ENCODE peak calls at places on chromosomes 13 and 19, in ten cellular contexts. V is left ventricle myocardium inferior; D is left lung; P is BE2C; Y is adipocyte; I is GM23248; O is HAP-1; M is tibial artery; G is CD4-positive, CD25-positive, alpha-beta regulatory T cell; U is PC-9. X is an unnamed sample. For H3K9me3, the result is how much of the 10 kb centered on the place peaks cover.

GRCh38 chr13:21055016-21055415 is 6.4 kb downstream of the LATS2 start:
- DNase-seq in V (no peak), D (no peak), P (no peak), Y (peak), I (peak), O (no peak), M (no peak), G (no peak), U (no peak), X (no peak)

GRCh38 chr13:75762967-75763366 is 126.8 kb downstream of the LMO7 start:
- DNase-seq in V (no peak), D (no peak), P (no peak), Y (no peak), I (no peak), O (no peak), M (no peak), G (no peak), U (no peak), X (no peak)

GRCh38 chr13:28140433-28141125 is 2.2 kb downstream of the PAN3 start:
- DNase-seq in V (no peak), D (no peak), P (no peak), Y (peak), I (peak), O (no peak), M (no peak), G (no peak), U (peak), X (no peak)

GRCh38 chr19:2149980-2150793 is 1.2 kb downstream of the AP3D1 start:
- DNase-seq in V (no peak), D (no peak), P (no peak), Y (peak), I (peak), O (no peak), M (peak), G (no peak), U (peak), X (peak)

GRCh38 chr13:29583073-29583785 is 12.3 kb downstream of the SLC7A1 start:
- DNase-seq in V (no peak), D (no peak), P (no peak), Y (peak), I (peak), O (no peak), M (no peak), G (no peak), U (peak), X (no peak)

GRCh38 chr19:30909216-30909615 is 440.0 kb downstream of the TSHZ3 start:
- DNase-seq in V (no peak), D (no peak), P (no peak), Y (no peak), I (no peak), O (no peak), M (no peak), G (no peak), U (no peak), X (no peak)

GRCh38 chr13:24727731-24728601 is 36.0 kb upstream of the RNF17 start:
- DNase-seq in V (no peak), D (peak), P (peak), Y (peak), I (peak), O (peak), M (peak), G (peak), U (peak), X (peak)

GRCh38 chr19:12723383-12723642 is 419 bp downstream of the TNPO2 start:
- DNase-seq in V (no peak), D (no peak), P (no peak), Y (peak), I (peak), O (no peak), M (no peak), G (no peak), U (no peak), X (no peak)

GRCh38 chr19:47134533-47134932 is 3.9 kb downstream of the SAE1 start:
- DNase-seq in V (no peak), D (no peak), P (no peak), Y (no peak), I (no peak), O (no peak), M (no peak), G (no peak), U (no peak), X (no peak)

GRCh38 chr13:41059466-41059865 is 1.8 kb upstream of the WBP4 start:
- DNase-seq in V (no peak), D (no peak), P (no peak), Y (peak), I (peak), O (no peak), M (no peak), G (no peak), U (no peak), X (no peak)

GRCh38 chr19:35555301-35556005 is 8.0 kb downstream of the ATP4A start:
- DNase-seq in V (no peak), D (no peak), P (peak), Y (no peak), I (peak), O (peak), M (no peak), G (no peak), U (no peak), X (no peak)

GRCh38 chr19:53034054-53034453 is 10.5 kb upstream of the ERVV-2 start:
- DNase-seq in V (no peak), D (no peak), P (no peak), Y (no peak), I (no peak), O (no peak), M (no peak), G (no peak), U (no peak), X (no peak)

GRCh38 chr13:100128373-100128772 is 39.5 kb downstream of the PCCA start:
- DNase-seq in V (no peak), D (no peak), P (peak), Y (no peak), I (peak), O (no peak), M (no peak), G (no peak), U (no peak), X (no peak)

GRCh38 chr19:7916137-7916907 is 1.7 kb downstream of the TGFBR3L start:
- DNase-seq in V (no peak), D (no peak), P (no peak), Y (peak), I (peak), O (no peak), M (no peak), G (peak), U (no peak), X (no peak)

GRCh38 chr19:44718441-44719261 is 19.7 kb downstream of the CEACAM16 start:
- DNase-seq in V (peak), D (peak), P (peak), Y (peak), I (no peak), O (peak), M (peak), G (no peak), U (peak), X (peak)

GRCh38 chr13:110499621-110500281 is 61.8 kb downstream of the RAB20 start:
- DNase-seq in V (no peak), D (no peak), P (peak), Y (peak), I (no peak), O (no peak), M (no peak), G (no peak), U (no peak), X (no peak)

GRCh38 chr19:54674021-54674617 is 11.3 kb downstream of the LILRB4 start:
- DNase-seq in V (no peak), D (no peak), P (peak), Y (peak), I (peak), O (peak), M (no peak), G (no peak), U (no peak), X (no peak)

GRCh38 chr13:30997697-30998547 is 65.5 kb downstream of the TEX26 start:
- DNase-seq in V (peak), D (no peak), P (peak), Y (no peak), I (no peak), O (no peak), M (no peak), G (no peak), U (no peak), X (no peak)

GRCh38 chr13:75469087-75469486 is 12.9 kb downstream of the TBC1D4 start:
- DNase-seq in V (no peak), D (no peak), P (no peak), Y (no peak), I (no peak), O (peak), M (no peak), G (no peak), U (no peak), X (no peak)

GRCh38 chr13:73995752-73996151 is 138.5 kb downstream of the KLF12 start:
- DNase-seq in V (no peak), D (no peak), P (no peak), Y (no peak), I (no peak), O (no peak), M (no peak), G (no peak), U (no peak), X (no peak)

GRCh38 chr19:6048808-6049405 is 61.4 kb downstream of the RFX2 start:
- DNase-seq in V (peak), D (peak), P (peak), Y (peak), I (peak), O (peak), M (peak), G (peak), U (peak), X (peak)

GRCh38 chr19:39179754-39180153 is 17.0 kb upstream of the NCCRP1 start:
- DNase-seq in V (no peak), D (no peak), P (no peak), Y (no peak), I (no peak), O (no peak), M (no peak), G (no peak), U (no peak), X (no peak)

GRCh38 chr19:55370305-55370988 is at the start of gene IL11:
- DNase-seq in V (no peak), D (no peak), P (no peak), Y (peak), I (peak), O (no peak), M (no peak), G (no peak), U (no peak), X (no peak)

GRCh38 chr19:42306646-42307045 is 4.2 kb upstream of the PAFAH1B3 start:
- DNase-seq in V (no peak), D (no peak), P (no peak), Y (no peak), I (no peak), O (no peak), M (no peak), G (no peak), U (no peak), X (no peak)

GRCh38 chr13:98299954-98300350 is 122.9 kb upstream of the RNF113B start:
- DNase-seq in V (no peak), D (no peak), P (no peak), Y (peak), I (peak), O (no peak), M (no peak), G (no peak), U (no peak), X (no peak)

GRCh38 chr13:92074658-92075057 is 676.2 kb downstream of the GPC5 start:
- DNase-seq in V (no peak), D (no peak), P (peak), Y (no peak), I (no peak), O (peak), M (no peak), G (no peak), U (no peak), X (no peak)

GRCh38 chr13:26867451-26868067 is 107.0 kb upstream of the GPR12 start:
- DNase-seq in V (no peak), D (no peak), P (no peak), Y (peak), I (peak), O (no peak), M (no peak), G (no peak), U (no peak), X (no peak)

GRCh38 chr13:26861951-26862350 is 101.4 kb upstream of the GPR12 start:
- DNase-seq in V (no peak), D (no peak), P (no peak), Y (no peak), I (no peak), O (no peak), M (no peak), G (no peak), U (no peak), X (peak)
- H3K9me3 ChIP-seq in V (under half), D (under half), P (under half), Y (under half), I (under half), O (under half), M (under half), G (under half), U (under half), X (under half)

GRCh38 chr19:16548956-16549355 is 6.7 kb upstream of the CHERP start:
- DNase-seq in V (no peak), D (no peak), P (no peak), Y (no peak), I (no peak), O (no peak), M (no peak), G (no peak), U (no peak), X (no peak)
- H3K9me3 ChIP-seq in V (under half), D (under half), P (under half), Y (under half), I (under half), O (under half), M (under half), G (under half), U (under half), X (under half)

DNA sequence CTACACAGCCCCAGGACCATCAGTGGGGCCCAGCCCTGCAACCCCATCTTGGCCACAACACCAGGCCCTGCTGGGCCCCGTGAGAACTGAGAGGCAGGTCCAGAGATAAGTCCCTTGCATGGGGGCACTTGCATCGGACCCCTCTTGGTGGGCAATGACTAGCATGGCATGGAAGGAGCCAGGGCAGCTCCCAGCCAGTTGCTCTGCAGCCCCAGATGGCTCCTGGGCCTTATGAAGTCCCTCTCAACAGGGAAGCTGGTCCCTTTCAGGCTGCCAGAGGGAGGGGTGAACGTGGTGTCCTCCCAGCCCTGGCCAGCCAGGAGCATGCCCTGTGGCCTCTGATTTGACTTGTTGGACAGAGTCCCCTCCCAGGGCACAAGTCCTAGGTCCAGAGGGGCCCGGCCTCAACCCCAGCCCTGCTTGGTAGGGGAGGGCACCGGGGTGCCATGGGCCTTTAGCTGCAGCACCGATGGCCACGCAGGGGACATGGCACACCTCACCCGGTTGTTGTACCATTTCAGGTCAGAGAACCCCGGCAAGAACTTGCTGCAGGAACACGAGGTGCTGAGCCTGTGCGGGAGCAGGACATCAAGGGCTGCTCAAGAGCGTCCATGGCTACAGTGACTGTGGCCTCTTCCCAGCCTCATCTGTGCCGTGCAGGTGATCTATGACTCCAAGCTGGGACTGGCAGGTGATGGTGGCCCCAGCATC is 17.4 kb upstream of the ZNF14 start:
- DNase-seq in V (no peak), D (no peak), P (no peak), Y (no peak), I (no peak), O (no peak), M (no peak), G (no peak), U (no peak), X (no peak)
- H3K9me3 ChIP-seq in V (under half), D (under half), P (under half), Y (under half), I (under half), O (under half), M (under half), G (under half), U (under half), X (under half)

DNA sequence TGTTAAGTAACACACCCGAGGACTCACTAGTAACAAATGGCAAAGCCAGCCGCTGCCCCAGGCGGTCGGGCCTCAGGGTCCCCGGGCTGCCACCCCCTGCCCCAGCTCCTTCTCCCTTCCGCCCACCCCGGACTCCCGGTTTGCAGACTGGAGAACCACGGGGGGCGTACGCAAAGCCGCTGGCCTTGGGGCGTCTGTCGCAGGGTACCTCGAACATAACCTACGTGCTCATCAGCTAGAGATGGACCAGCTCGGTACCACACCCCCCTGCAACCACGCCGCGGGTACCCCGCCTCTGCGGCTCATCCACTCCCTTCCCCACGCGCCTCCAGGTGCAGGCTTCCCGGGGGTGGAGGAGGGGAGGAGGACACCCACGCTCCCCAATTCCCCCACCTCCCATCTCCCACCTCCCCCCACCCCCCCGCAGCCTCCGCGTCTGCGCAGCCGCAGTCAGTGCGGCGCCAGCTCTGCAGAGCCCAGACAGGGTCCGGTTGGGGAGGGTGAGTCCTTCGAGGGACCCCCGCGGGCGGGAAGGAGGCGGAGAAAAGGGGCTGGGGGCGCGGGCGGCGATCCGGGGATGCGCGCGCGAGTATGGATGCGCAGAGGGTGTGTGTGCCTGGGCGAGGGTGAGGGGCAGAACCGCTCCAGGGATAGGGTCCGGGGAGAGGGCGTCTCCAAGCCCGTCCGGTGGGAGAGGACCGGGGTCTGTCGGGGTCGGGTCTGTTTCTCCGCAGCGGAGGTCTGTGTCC is at the start of gene SMIM17:
- DNase-seq in V (no peak), D (no peak), P (no peak), Y (no peak), I (no peak), O (no peak), M (no peak), G (no peak), U (no peak), X (no peak)
- H3K9me3 ChIP-seq in V (under half), D (under half), P (under half), Y (under half), I (under half), O (under half), M (under half), G (half or more), U (under half), X (under half)

GRCh38 chr19:15615526-15615925 is 508 bp downstream of the CYP4F8 start:
- DNase-seq in V (no peak), D (no peak), P (no peak), Y (no peak), I (no peak), O (no peak), M (no peak), G (no peak), U (no peak), X (peak)

GRCh38 chr19:15621801-15622200 is 6.8 kb downstream of the CYP4F8 start:
- DNase-seq in V (no peak), D (no peak), P (no peak), Y (no peak), I (no peak), O (no peak), M (no peak), G (no peak), U (no peak), X (no peak)

GRCh38 chr19:15616627-15617270 is 1.7 kb downstream of the CYP4F8 start:
- DNase-seq in V (no peak), D (no peak), P (no peak), Y (no peak), I (no peak), O (no peak), M (no peak), G (no peak), U (peak), X (no peak)

GRCh38 chr19:15616183-15616582 is 1.2 kb downstream of the CYP4F8 start:
- DNase-seq in V (no peak), D (no peak), P (no peak), Y (no peak), I (no peak), O (no peak), M (no peak), G (no peak), U (no peak), X (no peak)

DNA sequence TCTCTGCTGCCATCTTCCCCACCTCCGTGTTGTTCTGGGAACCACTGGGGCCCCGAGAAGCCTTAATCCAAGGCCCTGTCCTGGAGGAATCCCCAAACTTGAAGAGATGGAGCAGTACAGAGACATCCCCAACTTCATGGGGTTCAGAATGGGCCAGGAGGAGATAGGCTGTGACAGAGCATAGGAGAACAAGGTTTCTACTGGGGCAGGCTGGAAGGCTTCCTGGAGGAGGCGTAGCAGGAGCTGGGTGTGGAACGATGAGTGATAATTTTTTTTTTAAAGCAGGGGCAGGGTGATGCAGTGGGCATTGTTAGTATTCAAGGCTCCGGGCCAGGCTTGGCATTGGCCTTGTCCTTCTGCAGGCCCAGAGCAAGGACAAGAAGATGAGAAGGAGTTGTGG is 3.3 kb downstream of the CYP4F8 start:
- DNase-seq in V (no peak), D (no peak), P (no peak), Y (no peak), I (no peak), O (no peak), M (no peak), G (no peak), U (no peak), X (peak)
- H3K9me3 ChIP-seq in V (under half), D (under half), P (under half), Y (under half), I (under half), O (under half), M (under half), G (under half), U (under half), X (under half)